ENCODE peak calls at places on chromosomes 12 and 14, in nine cellular contexts. M is kidney; S is cardiac fibroblast; Q is foreskin fibroblast; J is Peyer's patch; G is heart right ventricle; H is stimulated activated CD4-positive, alpha-beta T cell treated with anti-CD3 and anti-CD28 coated beads, TNF-alpha, amount 100 ng/mL, for 1 hour; I is AG09319; K is Right ventricle myocardium superior. W is an unnamed sample.

GRCh38 chr14:94041551-94042346 is 15.6 kb downstream of the OTUB2 start:
- DNase-seq in M (peak), S (peak), Q (peak), J (no peak), G (peak), H (no peak), I (peak), K (peak), W (no peak)

GRCh38 chr12:41368006-41368405 is 179.9 kb downstream of the PDZRN4 start:
- DNase-seq in M (no peak), S (no peak), Q (no peak), J (no peak), G (no peak), H (no peak), I (no peak), K (no peak), W (no peak)

GRCh38 chr12:6700646-6701051 is at the start of gene PIANP:
- DNase-seq in M (peak), S (no peak), Q (peak), J (peak), G (peak), H (peak), I (no peak), K (peak), W (no peak)

GRCh38 chr14:85468815-85469214 is 61.1 kb upstream of the FLRT2 start:
- DNase-seq in M (no peak), S (no peak), Q (no peak), J (no peak), G (no peak), H (no peak), I (no peak), K (no peak), W (no peak)

GRCh38 chr12:11765817-11766794 is 116.6 kb downstream of the ETV6 start:
- DNase-seq in M (peak), S (peak), Q (peak), J (peak), G (no peak), H (peak), I (no peak), K (no peak), W (no peak)

GRCh38 chr12:76645934-76646333 is 86.4 kb upstream of the OSBPL8 start:
- DNase-seq in M (no peak), S (no peak), Q (no peak), J (no peak), G (no peak), H (no peak), I (no peak), K (no peak), W (no peak)

GRCh38 chr14:72243894-72244293 is 311.7 kb downstream of the RGS6 start:
- DNase-seq in M (no peak), S (no peak), Q (no peak), J (no peak), G (no peak), H (no peak), I (no peak), K (no peak), W (no peak)

GRCh38 chr12:57111046-57111698 is at the start of gene STAT6:
- DNase-seq in M (peak), S (peak), Q (peak), J (peak), G (peak), H (peak), I (peak), K (peak), W (peak)

GRCh38 chr14:48398675-48399282 is 723.4 kb upstream of the MDGA2 start:
- DNase-seq in M (no peak), S (peak), Q (peak), J (no peak), G (no peak), H (no peak), I (no peak), K (no peak), W (no peak)

GRCh38 chr12:119363037-119363436 is 28.5 kb downstream of the CCDC60 start:
- DNase-seq in M (no peak), S (no peak), Q (no peak), J (no peak), G (no peak), H (no peak), I (no peak), K (no peak), W (no peak)

GRCh38 chr14:106277503-106277902 is 751.1 kb downstream of the TMEM121 start:
- DNase-seq in M (no peak), S (no peak), Q (no peak), J (peak), G (no peak), H (peak), I (no peak), K (no peak), W (no peak)

GRCh38 chr12:76264617-76265016 is 83.6 kb downstream of the BBS10 start:
- DNase-seq in M (no peak), S (peak), Q (peak), J (no peak), G (no peak), H (no peak), I (no peak), K (no peak), W (no peak)

GRCh38 chr12:43315961-43316360 is 236.0 kb downstream of the ADAMTS20 start:
- DNase-seq in M (no peak), S (peak), Q (peak), J (no peak), G (no peak), H (no peak), I (no peak), K (no peak), W (no peak)

W was measured in right cardiac atrium.